ENCODE peak calls at places on chromosomes 11 and 22, in four cellular contexts. One of them, this sample, is unnamed.

GRCh38 chr11:69473520-69473894 is 8.0 kb upstream of the LINC01488 start:
- DNase-seq in SJSA1: no peak
- DNase-seq in left ventricle myocardium inferior: peak; percentile 4
- DNase-seq in pancreas: no peak
- DNase-seq in this sample: no peak

GRCh38 chr22:50112151-50113118 is 22.6 kb downstream of the MOV10L1 start:
- DNase-seq in pancreas: no peak
- DNase-seq in left ventricle myocardium inferior: no peak
- DNase-seq in SJSA1: no peak
- DNase-seq in this sample: no peak

GRCh38 chr22:17281026-17281809 is 62.0 kb upstream of the ADA2 start:
- DNase-seq in left ventricle myocardium inferior: no peak
- DNase-seq in pancreas: no peak
- DNase-seq in SJSA1: no peak
- DNase-seq in this sample: no peak

GRCh38 chr11:7450836-7451235 is 34.5 kb upstream of the OLFML1 start:
- DNase-seq in pancreas: no peak
- DNase-seq in SJSA1: no peak
- DNase-seq in left ventricle myocardium inferior: no peak
- DNase-seq in this sample: no peak

GRCh38 chr11:72041364-72042058 is 38.8 kb downstream of the NUMA1 start:
- DNase-seq in SJSA1: peak; percentile 66
- DNase-seq in pancreas: peak; percentile 76
- DNase-seq in left ventricle myocardium inferior: peak; percentile 81
- DNase-seq in this sample: peak; percentile 82

GRCh38 chr22:20953668-20954500 is 13.2 kb upstream of the AIFM3 start:
- DNase-seq in pancreas: no peak
- DNase-seq in left ventricle myocardium inferior: no peak
- DNase-seq in SJSA1: no peak
- DNase-seq in this sample: no peak

GRCh38 chr11:17805043-17805442 is 70.5 kb downstream of the KCNC1 start:
- DNase-seq in left ventricle myocardium inferior: no peak
- DNase-seq in SJSA1: no peak
- DNase-seq in pancreas: no peak
- DNase-seq in this sample: no peak

GRCh38 chr11:121304750-121305149 is 12.2 kb downstream of the SC5D start:
- DNase-seq in pancreas: no peak
- DNase-seq in SJSA1: no peak
- DNase-seq in left ventricle myocardium inferior: no peak
- DNase-seq in this sample: no peak

GRCh38 chr11:8775341-8776133 is 92.9 kb downstream of the RPL27A start:
- DNase-seq in left ventricle myocardium inferior: no peak
- DNase-seq in pancreas: peak; percentile 55
- DNase-seq in SJSA1: no peak
- DNase-seq in this sample: no peak

GRCh38 chr22:46614070-46614931 is 5.9 kb upstream of the GRAMD4 start:
- DNase-seq in SJSA1: no peak
- DNase-seq in pancreas: no peak
- DNase-seq in left ventricle myocardium inferior: no peak
- DNase-seq in this sample: no peak

GRCh38 chr11:95968585-95968984 is 44.7 kb upstream of the MTMR2 start:
- DNase-seq in SJSA1: no peak
- DNase-seq in left ventricle myocardium inferior: no peak
- DNase-seq in pancreas: no peak
- DNase-seq in this sample: no peak

GRCh38 chr22:39664485-39665200 is 94.1 kb downstream of the CACNA1I start:
- DNase-seq in pancreas: peak; percentile 23
- DNase-seq in left ventricle myocardium inferior: no peak
- DNase-seq in SJSA1: no peak
- DNase-seq in this sample: no peak

GRCh38 chr11:19436932-19437331 is 196.2 kb upstream of the E2F8 start:
- DNase-seq in pancreas: no peak
- DNase-seq in left ventricle myocardium inferior: no peak
- DNase-seq in SJSA1: no peak
- DNase-seq in this sample: no peak

GRCh38 chr11:10064828-10065227 is 229.2 kb downstream of the SBF2 start:
- DNase-seq in pancreas: no peak
- DNase-seq in SJSA1: no peak
- DNase-seq in left ventricle myocardium inferior: no peak
- DNase-seq in this sample: no peak

GRCh38 chr11:59199546-59200420 is 12.9 kb downstream of the MPEG1 start:
- DNase-seq in SJSA1: no peak
- DNase-seq in pancreas: no peak
- DNase-seq in left ventricle myocardium inferior: no peak
- DNase-seq in this sample: no peak

GRCh38 chr22:45469573-45470383 is 32.9 kb upstream of the FBLN1 start:
- DNase-seq in SJSA1: no peak
- DNase-seq in pancreas: no peak
- DNase-seq in left ventricle myocardium inferior: no peak
- DNase-seq in this sample: no peak

GRCh38 chr22:27835446-27835845 is 33.9 kb upstream of the MN1 start:
- DNase-seq in pancreas: no peak
- DNase-seq in SJSA1: peak; percentile 83
- DNase-seq in left ventricle myocardium inferior: no peak
- DNase-seq in this sample: peak; percentile 7

GRCh38 chr11:72598901-72599300 is 75.3 kb downstream of the PDE2A start:
- DNase-seq in pancreas: no peak
- DNase-seq in SJSA1: no peak
- DNase-seq in left ventricle myocardium inferior: peak; percentile 55
- DNase-seq in this sample: no peak

GRCh38 chr11:120390585-120390922 is 54.3 kb downstream of the ARHGEF12 start:
- DNase-seq in SJSA1: no peak
- DNase-seq in pancreas: no peak
- DNase-seq in left ventricle myocardium inferior: no peak
- DNase-seq in this sample: no peak

GRCh38 chr11:110435780-110436717 is 6.3 kb downstream of the FDX1 start:
- DNase-seq in left ventricle myocardium inferior: no peak
- DNase-seq in SJSA1: no peak
- DNase-seq in pancreas: no peak
- DNase-seq in this sample: no peak

GRCh38 chr11:9953994-9954626 is 290.2 kb downstream of the SWAP70 start:
- DNase-seq in left ventricle myocardium inferior: no peak
- DNase-seq in SJSA1: peak; percentile 51
- DNase-seq in pancreas: no peak
- DNase-seq in this sample: no peak

GRCh38 chr11:79304599-79305212 is 136.1 kb downstream of the TENM4 start:
- DNase-seq in pancreas: no peak
- DNase-seq in SJSA1: no peak
- DNase-seq in left ventricle myocardium inferior: no peak
- DNase-seq in this sample: no peak

GRCh38 chr11:128567130-128567529 is 20.2 kb downstream of the ETS1 start:
- DNase-seq in pancreas: no peak
- DNase-seq in SJSA1: no peak
- DNase-seq in left ventricle myocardium inferior: no peak
- DNase-seq in this sample: no peak

GRCh38 chr11:27902981-27903624 is 202.8 kb upstream of the BDNF start:
- DNase-seq in pancreas: no peak
- DNase-seq in SJSA1: no peak
- DNase-seq in left ventricle myocardium inferior: no peak
- DNase-seq in this sample: no peak

GRCh38 chr11:19697721-19698121 is 14.9 kb upstream of the NAV2 start:
- DNase-seq in SJSA1: no peak
- DNase-seq in left ventricle myocardium inferior: no peak
- DNase-seq in pancreas: no peak
- DNase-seq in this sample: no peak

GRCh38 chr22:40042312-40042711 is 47.6 kb downstream of the FAM83F start:
- DNase-seq in left ventricle myocardium inferior: no peak
- DNase-seq in SJSA1: no peak
- DNase-seq in pancreas: no peak
- DNase-seq in this sample: no peak

GRCh38 chr11:75532200-75532972 is 6.6 kb upstream of the GDPD5 start:
- DNase-seq in pancreas: peak; percentile 49
- DNase-seq in SJSA1: peak; percentile 29
- DNase-seq in left ventricle myocardium inferior: peak; percentile 55
- DNase-seq in this sample: peak; percentile 63

GRCh38 chr11:96015911-96016565 is 92.1 kb upstream of the MTMR2 start:
- DNase-seq in pancreas: no peak
- DNase-seq in left ventricle myocardium inferior: no peak
- DNase-seq in SJSA1: no peak
- DNase-seq in this sample: no peak

GRCh38 chr11:19729141-19729540 is 16.5 kb downstream of the NAV2 start:
- DNase-seq in pancreas: no peak
- DNase-seq in SJSA1: no peak
- DNase-seq in left ventricle myocardium inferior: no peak
- DNase-seq in this sample: no peak

GRCh38 chr22:22446527-22446926 is 62.0 kb downstream of the ZNF280B start:
- DNase-seq in SJSA1: no peak
- DNase-seq in pancreas: no peak
- DNase-seq in left ventricle myocardium inferior: no peak
- DNase-seq in this sample: no peak

GRCh38 chr11:1289211-1289935 is 20.1 kb downstream of the TOLLIP start:
- DNase-seq in left ventricle myocardium inferior: peak; percentile 9
- DNase-seq in SJSA1: no peak
- DNase-seq in pancreas: no peak
- DNase-seq in this sample: peak; percentile 7
- H3K27me3 ChIP-seq in left ventricle myocardium inferior: no peaks in the 10 kb centered on the region
- H3K27me3 ChIP-seq in SJSA1: no peaks in the 10 kb centered on the region
- H3K27me3 ChIP-seq in pancreas: no peaks in the 10 kb centered on the region
- H3K27me3 ChIP-seq in this sample: no peaks in the 10 kb centered on the region

DNA sequence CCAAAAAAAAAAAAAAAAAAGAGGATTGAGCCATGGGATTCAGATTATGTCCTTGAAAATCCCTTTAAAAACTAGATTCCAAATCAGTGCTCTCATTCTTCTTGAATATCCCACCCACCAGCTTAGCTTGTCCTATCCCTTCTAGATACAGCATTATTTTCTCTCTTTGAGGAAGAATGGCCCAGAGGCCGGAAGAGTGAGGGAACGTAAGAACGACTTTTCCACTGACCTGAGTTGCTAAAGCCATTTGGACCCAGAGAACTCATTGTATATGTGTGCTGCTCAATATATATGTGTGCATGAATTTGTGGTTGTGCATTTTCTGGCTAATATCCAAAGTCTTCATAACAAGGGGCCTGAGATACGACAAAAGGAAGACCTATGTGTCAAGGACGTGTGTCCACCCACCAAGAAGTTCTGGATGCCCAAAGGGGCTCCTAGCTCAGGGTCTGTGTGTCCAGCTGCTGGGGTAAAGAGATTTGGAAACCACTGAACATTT is 35.0 kb upstream of the CREB3L1 start:
- DNase-seq in SJSA1: no peak
- DNase-seq in left ventricle myocardium inferior: no peak
- DNase-seq in pancreas: no peak
- DNase-seq in this sample: no peak
- H3K27ac ChIP-seq in SJSA1: peak overlapping the region; percentile 86
- H3K27ac ChIP-seq in left ventricle myocardium inferior: peak overlapping the region; percentile 92
- H3K27ac ChIP-seq in pancreas: peak overlapping the region; percentile 78
- H3K27ac ChIP-seq in this sample: peak overlapping the region; percentile 75

DNA sequence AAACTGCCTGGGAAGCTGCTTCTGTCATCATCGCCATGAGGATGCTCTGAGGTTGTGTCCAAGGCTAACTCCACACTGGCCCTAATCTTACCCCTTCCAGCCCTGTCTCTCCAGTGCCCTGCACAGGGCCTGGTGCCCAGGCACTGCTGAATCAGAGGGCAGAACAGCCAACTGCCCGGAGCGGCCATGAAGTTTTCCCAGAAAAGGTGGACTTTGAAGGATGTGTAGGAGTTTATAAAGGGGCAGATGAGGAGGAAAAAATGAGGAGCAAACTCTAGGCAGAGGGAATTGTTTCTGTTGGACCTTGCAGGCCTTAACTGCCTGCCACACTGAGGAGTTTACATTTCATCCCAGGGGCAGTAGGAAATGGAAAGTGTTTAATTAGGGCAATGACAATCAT is 39.4 kb upstream of the TCF20 start:
- DNase-seq in left ventricle myocardium inferior: no peak
- DNase-seq in pancreas: no peak
- DNase-seq in SJSA1: no peak
- DNase-seq in this sample: no peak
- H3K27me3 ChIP-seq in left ventricle myocardium inferior: peaks cover 78% of the 10 kb centered on the region
- H3K27me3 ChIP-seq in pancreas: no peaks in the 10 kb centered on the region
- H3K27me3 ChIP-seq in SJSA1: no peaks in the 10 kb centered on the region
- H3K27me3 ChIP-seq in this sample: peaks cover 77% of the 10 kb centered on the region

DNA sequence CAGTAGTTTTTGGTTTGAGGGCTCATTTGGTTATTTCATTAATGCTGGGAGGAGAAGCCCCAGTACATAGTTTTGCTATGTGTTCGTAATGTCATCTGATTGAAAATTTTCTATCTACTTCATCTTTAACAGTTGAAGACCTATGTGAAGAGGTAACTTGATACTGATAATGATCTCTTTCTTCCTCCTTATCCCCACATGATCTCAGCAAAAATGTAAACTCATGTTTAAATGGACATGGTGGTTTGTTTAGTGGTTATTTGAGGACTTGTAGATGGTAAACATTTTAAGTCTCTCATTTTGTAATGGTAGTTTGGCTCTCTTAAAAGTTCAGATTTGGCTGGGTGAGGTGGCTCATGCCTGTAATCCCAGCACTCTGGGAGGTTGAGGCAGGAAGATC is 53.7 kb upstream of the SPTBN2 start:
- DNase-seq in SJSA1: no peak
- DNase-seq in pancreas: no peak
- DNase-seq in left ventricle myocardium inferior: no peak
- DNase-seq in this sample: no peak
- H3K27ac ChIP-seq in SJSA1: no peak overlapping the region
- H3K27ac ChIP-seq in pancreas: no peak overlapping the region
- H3K27ac ChIP-seq in left ventricle myocardium inferior: no peak overlapping the region
- H3K27ac ChIP-seq in this sample: no peak overlapping the region

GRCh38 chr11:64703048-64703447 is 19.9 kb downstream of the NRXN2 start:
- DNase-seq in SJSA1: no peak
- DNase-seq in pancreas: no peak
- DNase-seq in left ventricle myocardium inferior: no peak
- DNase-seq in this sample: no peak
- H3K27me3 ChIP-seq in SJSA1: peaks cover 66% of the 10 kb centered on the region
- H3K27me3 ChIP-seq in pancreas: peaks cover 4% of the 10 kb centered on the region
- H3K27me3 ChIP-seq in left ventricle myocardium inferior: peaks cover 66% of the 10 kb centered on the region
- H3K27me3 ChIP-seq in this sample: peaks cover 42% of the 10 kb centered on the region

This sample was measured in tibial artery.